ENCODE peak calls at places on chromosome 7, in nine cellular contexts. P, E, H, M, I, G, F, Q and C are unnamed samples.

GRCh38 chr7:158682456-158682855 is 22.1 kb downstream of the NCAPG2 start:
- DNase-seq in P (no peak), E (peak), H (no peak), M (no peak), I (no peak), G (no peak), F (no peak), Q (no peak), C (no peak)

GRCh38 chr7:147492621-147493020 is 1097.9 kb upstream of the C7orf33 start:
- DNase-seq in P (no peak), E (no peak), H (no peak), M (peak), I (no peak), G (no peak), F (no peak), Q (no peak), C (no peak)

GRCh38 chr7:32108651-32109050 is 38.4 kb upstream of the PDE1C start:
- DNase-seq in P (no peak), E (no peak), H (no peak), M (peak), I (no peak), G (no peak), F (no peak), Q (no peak), C (no peak)

GRCh38 chr7:1512781-1513656 is 8.8 kb upstream of the INTS1 start:
- DNase-seq in P (peak), E (peak), H (peak), M (peak), I (no peak), G (peak), F (peak), Q (no peak), C (no peak)

GRCh38 chr7:69939317-69939716 is 341.0 kb downstream of the AUTS2 start:
- DNase-seq in P (no peak), E (no peak), H (no peak), M (no peak), I (no peak), G (no peak), F (no peak), Q (no peak), C (no peak)

GRCh38 chr7:2405601-2406345 is 2.4 kb downstream of the CHST12 start:
- DNase-seq in P (no peak), E (peak), H (peak), M (no peak), I (no peak), G (peak), F (no peak), Q (no peak), C (no peak)

GRCh38 chr7:77482015-77482414 is 55.1 kb upstream of the PTPN12 start:
- DNase-seq in P (no peak), E (peak), H (no peak), M (peak), I (no peak), G (no peak), F (peak), Q (no peak), C (no peak)

GRCh38 chr7:87475359-87476178 is at the start of gene ABCB4:
- DNase-seq in P (no peak), E (no peak), H (peak), M (no peak), I (peak), G (no peak), F (no peak), Q (peak), C (no peak)

GRCh38 chr7:44534087-44534486 is 7.0 kb downstream of the NPC1L1 start:
- DNase-seq in P (no peak), E (no peak), H (no peak), M (no peak), I (no peak), G (no peak), F (no peak), Q (no peak), C (no peak)

GRCh38 chr7:65983965-65984654 is 2.1 kb upstream of the GUSB start:
- DNase-seq in P (no peak), E (no peak), H (no peak), M (peak), I (no peak), G (no peak), F (peak), Q (no peak), C (no peak)

GRCh38 chr7:70016044-70016770 is 417.9 kb downstream of the AUTS2 start:
- DNase-seq in P (no peak), E (peak), H (no peak), M (peak), I (no peak), G (no peak), F (no peak), Q (no peak), C (no peak)

GRCh38 chr7:150451833-150452431 is 1.5 kb downstream of the GIMAP8 start:
- DNase-seq in P (no peak), E (peak), H (no peak), M (no peak), I (no peak), G (no peak), F (no peak), Q (no peak), C (no peak)

GRCh38 chr7:156374335-156374734 is 266.2 kb upstream of the RNF32 start:
- DNase-seq in P (no peak), E (no peak), H (no peak), M (no peak), I (no peak), G (no peak), F (no peak), Q (no peak), C (no peak)

GRCh38 chr7:46026741-46027140 is 105.7 kb upstream of the IGFBP3 start:
- DNase-seq in P (no peak), E (no peak), H (no peak), M (no peak), I (no peak), G (no peak), F (no peak), Q (no peak), C (no peak)

GRCh38 chr7:71615017-71615416 is 483.1 kb downstream of the GALNT17 start:
- DNase-seq in P (no peak), E (no peak), H (no peak), M (no peak), I (no peak), G (peak), F (no peak), Q (peak), C (no peak)

GRCh38 chr7:4136501-4137110 is 545.5 kb upstream of the FOXK1 start:
- DNase-seq in P (no peak), E (no peak), H (no peak), M (no peak), I (peak), G (no peak), F (no peak), Q (peak), C (no peak)

GRCh38 chr7:479115-479947 is 40.3 kb downstream of the PDGFA start:
- DNase-seq in P (no peak), E (peak), H (no peak), M (no peak), I (no peak), G (no peak), F (no peak), Q (no peak), C (no peak)

GRCh38 chr7:115499966-115500365 is 530.6 kb downstream of the TFEC start:
- DNase-seq in P (no peak), E (no peak), H (no peak), M (no peak), I (no peak), G (no peak), F (no peak), Q (no peak), C (no peak)

GRCh38 chr7:100975391-100975821 is 6.0 kb downstream of the MUC12 start:
- DNase-seq in P (no peak), E (no peak), H (no peak), M (no peak), I (no peak), G (no peak), F (no peak), Q (no peak), C (no peak)

GRCh38 chr7:11341285-11341944 is 367.7 kb downstream of the PHF14 start:
- DNase-seq in P (peak), E (peak), H (no peak), M (peak), I (no peak), G (no peak), F (peak), Q (peak), C (no peak)

GRCh38 chr7:46774515-46774914 is 807.4 kb downstream of the TNS3 start:
- DNase-seq in P (no peak), E (no peak), H (no peak), M (no peak), I (peak), G (no peak), F (no peak), Q (no peak), C (no peak)

GRCh38 chr7:142873871-142874270 is 11.7 kb downstream of the TRPV6 start:
- DNase-seq in P (no peak), E (no peak), H (no peak), M (no peak), I (no peak), G (no peak), F (no peak), Q (no peak), C (no peak)

GRCh38 chr7:75534727-75535307 is 42.7 kb downstream of the SPDYE5 start:
- DNase-seq in P (no peak), E (peak), H (peak), M (peak), I (no peak), G (no peak), F (no peak), Q (no peak), C (peak)

GRCh38 chr7:158394936-158395335 is 192.7 kb downstream of the PTPRN2 start:
- DNase-seq in P (no peak), E (no peak), H (no peak), M (no peak), I (no peak), G (no peak), F (peak), Q (peak), C (no peak)

GRCh38 chr7:147519062-147519461 is 1071.5 kb upstream of the C7orf33 start:
- DNase-seq in P (no peak), E (peak), H (no peak), M (no peak), I (no peak), G (no peak), F (no peak), Q (peak), C (no peak)

GRCh38 chr7:47724335-47724982 is 142.5 kb upstream of the TNS3 start:
- DNase-seq in P (no peak), E (peak), H (no peak), M (peak), I (no peak), G (peak), F (peak), Q (peak), C (no peak)

GRCh38 chr7:136947347-136947746 is 78.9 kb downstream of the CHRM2 start:
- DNase-seq in P (no peak), E (peak), H (no peak), M (no peak), I (no peak), G (no peak), F (no peak), Q (no peak), C (no peak)

GRCh38 chr7:15515201-15515777 is 46.5 kb downstream of the AGMO start:
- DNase-seq in P (no peak), E (peak), H (no peak), M (no peak), I (no peak), G (no peak), F (no peak), Q (peak), C (no peak)

GRCh38 chr7:881441-882234 is 5.3 kb downstream of the GET4 start:
- DNase-seq in P (no peak), E (no peak), H (no peak), M (no peak), I (no peak), G (no peak), F (no peak), Q (no peak), C (no peak)

GRCh38 chr7:100604976-100605911 is 3.1 kb downstream of the PCOLCE start:
- DNase-seq in P (no peak), E (no peak), H (no peak), M (no peak), I (peak), G (peak), F (peak), Q (peak), C (no peak)

GRCh38 chr7:36011588-36011965 is 141.5 kb upstream of the EEPD1 start:
- DNase-seq in P (no peak), E (no peak), H (no peak), M (no peak), I (no peak), G (no peak), F (no peak), Q (peak), C (no peak)

GRCh38 chr7:3064077-3064476 is 20.4 kb upstream of the CARD11 start:
- DNase-seq in P (no peak), E (no peak), H (no peak), M (no peak), I (no peak), G (no peak), F (no peak), Q (no peak), C (no peak)

GRCh38 chr7:92904292-92905131 is 68.1 kb upstream of the CDK6 start:
- DNase-seq in P (no peak), E (peak), H (peak), M (peak), I (no peak), G (no peak), F (peak), Q (peak), C (no peak)

GRCh38 chr7:98869374-98870070 is at the start of gene TMEM130:
- DNase-seq in P (no peak), E (no peak), H (no peak), M (no peak), I (no peak), G (no peak), F (no peak), Q (peak), C (no peak)

GRCh38 chr7:46368871-46369270 is 447.8 kb upstream of the IGFBP3 start:
- DNase-seq in P (no peak), E (peak), H (no peak), M (no peak), I (no peak), G (no peak), F (no peak), Q (no peak), C (no peak)

GRCh38 chr7:81190997-81191747 is 272.3 kb upstream of the SEMA3C start:
- DNase-seq in P (no peak), E (peak), H (no peak), M (peak), I (no peak), G (no peak), F (peak), Q (no peak), C (no peak)

GRCh38 chr7:3243256-3243655 is 57.8 kb upstream of the SDK1 start:
- DNase-seq in P (no peak), E (no peak), H (no peak), M (no peak), I (no peak), G (no peak), F (no peak), Q (no peak), C (no peak)

GRCh38 chr7:51090411-51090810 is 226.2 kb downstream of the COBL start:
- DNase-seq in P (no peak), E (no peak), H (no peak), M (no peak), I (no peak), G (no peak), F (no peak), Q (peak), C (no peak)

GRCh38 chr7:141752634-141753033 is 11.3 kb upstream of the TAS2R3 start:
- DNase-seq in P (no peak), E (no peak), H (no peak), M (peak), I (no peak), G (no peak), F (no peak), Q (peak), C (no peak)
- TF ChIP-seq CTCF in P (no peak), E (peak), H (no peak), M (peak), I (no peak), G (no peak), F (no peak), Q (peak), C (peak)

GRCh38 chr7:102873470-102874165 is 39.2 kb upstream of the LRRC17 start:
- DNase-seq in P (no peak), E (no peak), H (no peak), M (no peak), I (no peak), G (no peak), F (no peak), Q (no peak), C (no peak)

GRCh38 chr7:102874966-102875365 is 37.8 kb upstream of the LRRC17 start:
- DNase-seq in P (no peak), E (peak), H (no peak), M (no peak), I (no peak), G (no peak), F (no peak), Q (no peak), C (no peak)

GRCh38 chr7:102874166-102874829 is 38.5 kb upstream of the LRRC17 start:
- DNase-seq in P (no peak), E (peak), H (peak), M (peak), I (no peak), G (no peak), F (peak), Q (no peak), C (no peak)

GRCh38 chr7:102872460-102872859 is 40.3 kb upstream of the LRRC17 start:
- DNase-seq in P (no peak), E (peak), H (no peak), M (peak), I (no peak), G (no peak), F (peak), Q (no peak), C (no peak)

DNA sequence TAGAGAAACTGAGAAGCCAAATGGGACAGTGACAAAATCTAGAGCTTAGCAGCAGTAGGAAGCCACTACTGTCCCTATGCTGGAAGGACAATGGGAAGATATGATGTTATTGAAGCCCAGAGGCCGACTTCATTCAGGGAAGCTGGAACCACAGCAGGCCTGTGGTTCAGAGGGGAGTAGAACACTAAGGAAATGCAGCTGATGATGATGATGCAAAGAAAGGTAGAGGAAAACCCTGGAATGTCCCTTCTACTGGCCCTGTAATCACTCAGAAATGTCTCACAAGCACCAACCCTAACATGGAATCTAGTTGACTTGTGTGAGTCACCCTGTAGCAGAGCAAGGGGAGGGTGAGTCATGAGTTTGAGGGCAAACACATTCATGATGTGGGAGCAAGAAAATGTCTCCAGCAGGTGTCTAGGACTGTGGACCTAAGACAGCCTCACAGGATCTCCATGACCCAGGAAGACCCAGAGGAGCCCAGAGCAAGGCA is 37.1 kb upstream of the LRRC17 start:
- DNase-seq in P (no peak), E (peak), H (no peak), M (peak), I (no peak), G (no peak), F (peak), Q (no peak), C (no peak)
- TF ChIP-seq CTCF in P (no peak), E (no peak), H (no peak), M (no peak), I (no peak), G (no peak), F (no peak), Q (no peak), C (no peak)

GRCh38 chr7:97842772-97843345 is 29.3 kb downstream of the ASNS start:
- DNase-seq in P (no peak), E (no peak), H (no peak), M (no peak), I (no peak), G (no peak), F (no peak), Q (no peak), C (no peak)
- TF ChIP-seq CTCF in P (no peak), E (no peak), H (no peak), M (no peak), I (no peak), G (no peak), F (no peak), Q (no peak), C (no peak)

GRCh38 chr7:131105803-131106680 is 221.6 kb upstream of the MKLN1 start:
- DNase-seq in P (peak), E (peak), H (peak), M (peak), I (peak), G (peak), F (peak), Q (peak), C (peak)
- TF ChIP-seq CTCF in P (peak), E (no peak), H (no peak), M (no peak), I (no peak), G (no peak), F (no peak), Q (no peak), C (no peak)

GRCh38 chr7:34902181-34902580 is 135.1 kb downstream of the DPY19L1 start:
- DNase-seq in P (no peak), E (no peak), H (no peak), M (no peak), I (no peak), G (no peak), F (no peak), Q (no peak), C (no peak)

GRCh38 chr7:34895202-34895601 is 142.1 kb downstream of the DPY19L1 start:
- DNase-seq in P (no peak), E (no peak), H (no peak), M (no peak), I (no peak), G (no peak), F (no peak), Q (no peak), C (no peak)

GRCh38 chr7:34904987-34905386 is 132.3 kb downstream of the DPY19L1 start:
- DNase-seq in P (no peak), E (no peak), H (no peak), M (peak), I (no peak), G (no peak), F (no peak), Q (no peak), C (no peak)

GRCh38 chr7:34900891-34901493 is 136.3 kb downstream of the DPY19L1 start:
- DNase-seq in P (no peak), E (no peak), H (peak), M (peak), I (no peak), G (no peak), F (no peak), Q (peak), C (no peak)
- TF ChIP-seq CTCF in P (no peak), E (no peak), H (peak), M (peak), I (no peak), G (no peak), F (peak), Q (peak), C (peak)

GRCh38 chr7:73359746-73360375 is 31.9 kb downstream of the FKBP6 start:
- DNase-seq in P (no peak), E (no peak), H (no peak), M (no peak), I (no peak), G (no peak), F (no peak), Q (no peak), C (no peak)

GRCh38 chr7:73358590-73359275 is 30.8 kb downstream of the FKBP6 start:
- DNase-seq in P (no peak), E (no peak), H (no peak), M (no peak), I (no peak), G (no peak), F (no peak), Q (no peak), C (no peak)

GRCh38 chr7:73363225-73364005 is 35.5 kb downstream of the FKBP6 start:
- DNase-seq in P (no peak), E (no peak), H (no peak), M (no peak), I (no peak), G (no peak), F (no peak), Q (no peak), C (no peak)

GRCh38 chr7:73359306-73359705 is 31.3 kb downstream of the FKBP6 start:
- DNase-seq in P (no peak), E (no peak), H (no peak), M (no peak), I (no peak), G (no peak), F (no peak), Q (no peak), C (no peak)

DNA sequence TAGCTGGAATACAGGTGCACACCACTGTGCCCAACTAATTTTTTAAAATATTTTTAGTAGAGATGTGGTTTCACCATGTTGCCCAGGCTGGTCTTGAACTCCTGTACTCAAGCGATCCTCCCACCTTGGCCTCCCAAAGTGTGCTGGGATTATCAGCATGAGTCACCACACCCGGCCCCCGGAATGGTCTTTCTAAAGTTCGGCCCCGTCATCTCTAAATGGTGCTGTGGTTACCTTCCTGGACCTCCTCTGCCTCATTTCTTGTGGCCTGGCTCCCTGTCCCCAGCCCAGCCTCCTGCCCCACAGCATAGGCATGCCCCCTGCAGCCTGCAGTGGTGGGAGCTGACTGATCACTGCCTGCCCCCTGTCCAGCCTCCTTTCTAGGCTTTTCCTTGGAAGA is 33.4 kb downstream of the FKBP6 start:
- DNase-seq in P (no peak), E (no peak), H (no peak), M (no peak), I (no peak), G (no peak), F (no peak), Q (no peak), C (no peak)
- TF ChIP-seq CTCF in P (no peak), E (no peak), H (no peak), M (no peak), I (no peak), G (no peak), F (no peak), Q (no peak), C (no peak)